ENCODE peak calls at places on chromosomes 2 and 18, in five cellular contexts. V is K562, I is HCT116, T is H1, B is GM12878. U is an unnamed sample.

GRCh38 chr2:240573071-240573515 is 4.8 kb downstream of the RNPEPL1 start:
- DNase-seq in T (no peak), V (no peak), B (no peak), I (no peak), U (no peak)

GRCh38 chr18:21243041-21243431 is 1.0 kb downstream of the GREB1L start:
- DNase-seq in V (no peak), T (peak), B (no peak), I (no peak), U (no peak)

GRCh38 chr2:38214209-38214717 is 138.3 kb upstream of the CYP1B1 start:
- DNase-seq in B (no peak), V (no peak), I (no peak), T (no peak), U (no peak)

GRCh38 chr18:57107141-57107832 is 39.6 kb upstream of the BOD1L2 start:
- DNase-seq in I (no peak), V (peak), T (no peak), B (no peak), U (peak)

GRCh38 chr2:157793053-157793612 is 83.0 kb downstream of the ACVR1 start:
- DNase-seq in T (no peak), V (no peak), B (no peak), I (no peak), U (no peak)

GRCh38 chr2:218893349-218894167 is 12.9 kb downstream of the WNT10A start:
- DNase-seq in T (no peak), B (no peak), I (no peak), V (no peak), U (no peak)

GRCh38 chr2:212327171-212327809 is 211.3 kb downstream of the ERBB4 start:
- DNase-seq in I (no peak), B (no peak), T (no peak), V (no peak), U (peak)

GRCh38 chr2:155815851-155816250 is 516.7 kb downstream of the NR4A2 start:
- DNase-seq in V (peak), I (peak), T (peak), B (peak), U (peak)

GRCh38 chr2:209960676-209961630 is 41.5 kb upstream of the RPE start:
- DNase-seq in I (peak), V (peak), T (peak), B (no peak), U (peak)

GRCh38 chr2:174325932-174326879 is 8.5 kb upstream of the SP9 start:
- DNase-seq in I (no peak), T (peak), B (no peak), V (peak), U (no peak)
- TF ChIP-seq EZH2 in I (no peak), T (no peak), B (no peak), V (no peak), U (no peak)

GRCh38 chr18:48792141-48792540 is 158.6 kb downstream of the SMAD7 start:
- DNase-seq in V (no peak), T (no peak), I (no peak), B (no peak), U (no peak)

GRCh38 chr18:48796491-48797205 is 154.1 kb downstream of the SMAD7 start:
- DNase-seq in I (no peak), V (no peak), B (no peak), T (no peak), U (no peak)

GRCh38 chr18:48792611-48793368 is 158.0 kb downstream of the SMAD7 start:
- DNase-seq in V (no peak), B (no peak), T (no peak), I (no peak), U (no peak)

GRCh38 chr18:48795696-48796095 is 155.1 kb downstream of the SMAD7 start:
- DNase-seq in T (no peak), B (no peak), I (no peak), V (no peak), U (no peak)

DNA sequence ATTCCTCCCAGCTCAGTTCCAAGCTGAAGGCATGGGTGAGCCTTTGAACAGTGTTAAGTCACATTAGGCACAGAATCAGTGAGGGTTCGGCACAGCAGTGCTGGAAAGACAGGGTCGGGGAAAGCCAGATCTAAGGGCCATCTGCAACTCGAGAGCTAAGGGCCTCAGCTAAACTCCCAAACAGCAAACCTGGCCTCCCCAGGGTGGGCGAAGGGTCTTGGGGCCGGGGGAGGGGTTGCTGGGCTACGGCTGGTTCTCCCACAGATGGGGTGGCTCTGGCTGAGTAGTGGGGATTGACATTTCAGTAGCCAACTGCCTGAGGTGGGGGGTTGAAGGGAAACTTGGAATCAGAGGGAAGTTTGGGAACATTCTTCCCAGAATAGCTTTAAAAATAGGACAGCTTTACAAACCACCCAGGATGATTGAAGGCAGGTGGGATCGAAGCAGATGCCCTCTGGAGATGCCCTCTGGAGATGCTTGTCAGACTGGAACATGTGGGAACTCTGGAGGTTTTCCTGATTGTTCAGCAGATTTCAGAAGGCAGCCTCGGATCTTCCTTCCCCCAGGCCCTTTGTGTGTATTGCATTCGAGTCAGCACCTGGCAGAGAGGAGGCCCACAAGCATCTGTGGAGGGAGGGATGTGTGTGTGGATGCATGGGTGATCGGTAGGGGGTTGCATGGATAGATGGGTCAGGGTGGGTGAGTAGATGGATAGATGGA is 156.4 kb downstream of the SMAD7 start:
- DNase-seq in T (no peak), V (no peak), B (no peak), I (no peak), U (no peak)
- TF ChIP-seq SIN3A in T (no peak), V (no peak), B (no peak), I (no peak), U (no peak)

DNA sequence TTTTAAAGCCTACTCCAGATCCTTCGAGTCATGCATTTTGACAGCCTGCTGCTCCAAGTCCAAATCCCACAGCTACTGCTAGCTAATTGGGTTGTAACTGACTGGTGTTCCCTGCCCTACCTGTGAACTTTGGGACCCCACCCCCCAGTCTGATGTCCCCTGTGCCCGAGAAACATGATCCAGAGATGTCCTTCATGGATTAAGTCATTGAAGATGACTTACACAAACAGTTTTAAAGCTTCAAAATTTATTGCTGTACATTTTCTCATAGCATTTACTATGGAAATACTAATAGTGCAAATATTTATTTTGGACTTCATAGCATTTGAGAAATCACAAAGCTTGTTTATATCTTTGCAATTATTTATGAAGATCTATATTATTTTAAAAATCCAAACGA is 73.1 kb downstream of the MBD2 start:
- DNase-seq in T (no peak), B (no peak), I (no peak), V (no peak), U (no peak)
- TF ChIP-seq EZH2 in T (no peak), B (no peak), I (no peak), V (no peak), U (no peak)

GRCh38 chr2:120278901-120279300 is 26.2 kb downstream of the RALB start:
- DNase-seq in V (no peak), B (no peak), I (no peak), T (no peak), U (no peak)

GRCh38 chr2:120277505-120278205 is 25.0 kb downstream of the RALB start:
- DNase-seq in B (no peak), I (no peak), T (no peak), V (no peak), U (no peak)

GRCh38 chr2:120272763-120273481 is 20.3 kb downstream of the RALB start:
- DNase-seq in I (no peak), B (no peak), T (no peak), V (no peak), U (peak)

GRCh38 chr2:120271952-120272351 is 19.3 kb downstream of the RALB start:
- DNase-seq in B (no peak), I (no peak), T (no peak), V (no peak), U (no peak)

DNA sequence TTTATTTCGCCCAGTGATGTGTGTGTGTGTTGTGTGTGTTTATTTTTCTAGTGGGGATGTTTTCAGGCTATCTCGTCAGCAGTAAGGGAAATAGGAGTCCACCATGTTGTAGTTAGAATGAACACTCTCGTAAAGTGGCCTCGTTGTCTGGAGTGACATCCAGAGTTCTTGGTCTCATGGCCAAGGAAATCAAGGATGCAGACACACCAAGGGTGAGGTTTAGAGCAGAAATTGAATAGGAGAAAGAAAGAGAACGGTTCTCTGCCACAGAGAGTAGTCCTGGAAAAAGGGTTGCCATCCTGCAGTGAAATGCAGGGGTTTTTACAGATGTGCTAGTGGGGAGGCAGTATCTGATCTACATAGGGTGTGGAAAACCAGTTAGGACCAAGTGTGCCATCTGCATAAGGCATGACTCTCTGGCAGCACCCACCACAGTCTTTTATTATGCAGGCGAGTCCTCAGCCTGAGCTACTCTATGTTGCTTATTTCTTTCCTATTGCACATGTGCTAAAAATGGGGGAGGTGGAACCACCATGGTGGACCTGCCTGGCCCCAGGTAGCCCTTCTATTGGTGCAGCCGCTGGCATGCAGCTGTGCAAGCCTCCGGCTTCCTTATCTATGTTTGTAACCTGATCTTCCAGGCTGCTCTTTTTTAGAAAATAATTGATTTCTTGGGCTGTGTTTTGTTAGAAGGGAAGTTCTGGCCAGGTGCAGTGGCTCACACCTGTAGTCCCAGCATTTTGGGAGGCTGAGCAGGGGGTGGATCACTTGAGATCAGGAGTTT is 23.2 kb downstream of the RALB start:
- DNase-seq in I (no peak), B (no peak), T (no peak), V (no peak), U (peak)
- TF ChIP-seq SIN3A in I (no peak), B (no peak), T (no peak), V (no peak), U (no peak)

DNA sequence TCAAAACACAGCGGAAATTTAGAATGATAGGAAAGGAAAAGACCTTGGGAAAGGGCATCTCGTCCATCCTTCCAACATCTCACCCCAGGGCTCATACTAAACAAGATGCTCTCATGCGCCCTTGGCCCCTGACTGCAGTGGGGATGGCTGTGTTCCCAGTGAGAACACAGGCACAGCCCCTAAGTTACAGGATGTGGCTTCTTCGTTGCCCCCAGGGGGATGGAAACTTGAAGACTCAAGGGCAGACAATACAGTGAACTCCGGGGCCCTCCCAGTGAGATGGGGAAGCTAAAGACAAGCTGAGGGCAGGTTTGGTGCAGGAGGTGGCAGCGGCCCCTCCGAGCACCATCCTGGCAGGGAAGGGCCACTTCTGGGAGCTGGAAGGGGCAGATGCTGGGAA is 139.7 kb downstream of the INO80D start:
- DNase-seq in I (no peak), B (no peak), T (no peak), V (no peak), U (no peak)
- TF ChIP-seq EZH2 in I (no peak), B (no peak), T (no peak), V (no peak), U (no peak)

GRCh38 chr2:69466728-69467127 is 29.5 kb upstream of the NFU1 start:
- DNase-seq in B (no peak), V (no peak), I (no peak), T (no peak), U (no peak)

GRCh38 chr2:69462780-69463179 is 25.5 kb upstream of the NFU1 start:
- DNase-seq in I (no peak), T (no peak), B (no peak), V (no peak), U (no peak)

GRCh38 chr2:69465513-69466456 is 28.6 kb upstream of the NFU1 start:
- DNase-seq in V (no peak), I (no peak), T (no peak), B (no peak), U (no peak)

GRCh38 chr2:69459936-69460335 is 22.7 kb upstream of the NFU1 start:
- DNase-seq in V (no peak), I (no peak), T (no peak), B (no peak), U (no peak)

DNA sequence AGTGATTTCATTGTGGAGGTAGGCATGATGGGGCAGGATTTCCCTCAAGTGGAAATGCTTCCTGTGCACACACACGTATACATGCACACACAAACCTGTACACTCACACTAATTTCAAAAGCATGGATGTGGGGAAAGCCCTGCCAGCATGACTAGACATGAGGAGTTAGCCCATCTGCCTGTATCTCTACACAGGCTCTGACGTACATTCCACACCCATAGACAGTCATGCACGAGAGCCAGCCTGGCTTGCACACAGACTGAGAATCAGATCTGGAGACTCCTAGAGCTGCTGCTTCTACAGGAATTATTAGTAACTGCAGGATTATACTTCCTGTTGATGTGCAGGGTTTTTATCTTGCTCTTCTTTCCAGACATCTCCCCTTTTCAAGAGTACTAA is 27.3 kb upstream of the NFU1 start:
- DNase-seq in V (no peak), T (no peak), B (no peak), I (no peak), U (no peak)
- TF ChIP-seq SIN3A in V (no peak), T (no peak), B (no peak), I (no peak), U (no peak)